ENCODE peak calls at places on chromosome 17, in four cellular contexts. One of them, this sample, is unnamed.

GRCh38 chr17:68089881-68090280 is 54.3 kb downstream of the KPNA2 start:
- DNase-seq in nephron progenitor cell: no peak
- DNase-seq in activated naive CD8-positive, alpha-beta T cell treated with anti-CD3 and anti-CD28 coated beads, Interleukin-2, amount 10 ng/mL, durations not matched to agents 7 days and 5 days: no peak
- DNase-seq in GM23248: peak
- DNase-seq in this sample: no peak

GRCh38 chr17:7559307-7560171 is 989 bp downstream of the TNFSF13 start:
- DNase-seq in nephron progenitor cell: no peak
- DNase-seq in GM23248: no peak
- DNase-seq in activated naive CD8-positive, alpha-beta T cell treated with anti-CD3 and anti-CD28 coated beads, Interleukin-2, amount 10 ng/mL, durations not matched to agents 7 days and 5 days: no peak
- DNase-seq in this sample: no peak

GRCh38 chr17:68238894-68239293 is 8.9 kb upstream of the AMZ2 start:
- DNase-seq in activated naive CD8-positive, alpha-beta T cell treated with anti-CD3 and anti-CD28 coated beads, Interleukin-2, amount 10 ng/mL, durations not matched to agents 7 days and 5 days: no peak
- DNase-seq in nephron progenitor cell: no peak
- DNase-seq in GM23248: no peak
- DNase-seq in this sample: no peak

GRCh38 chr17:17843096-17843495 is 6.3 kb upstream of the SREBF1 start:
- DNase-seq in activated naive CD8-positive, alpha-beta T cell treated with anti-CD3 and anti-CD28 coated beads, Interleukin-2, amount 10 ng/mL, durations not matched to agents 7 days and 5 days: no peak
- DNase-seq in GM23248: no peak
- DNase-seq in nephron progenitor cell: no peak
- DNase-seq in this sample: no peak

GRCh38 chr17:40606548-40607353 is 40.9 kb downstream of the SMARCE1 start:
- DNase-seq in GM23248: no peak
- DNase-seq in activated naive CD8-positive, alpha-beta T cell treated with anti-CD3 and anti-CD28 coated beads, Interleukin-2, amount 10 ng/mL, durations not matched to agents 7 days and 5 days: no peak
- DNase-seq in nephron progenitor cell: no peak
- DNase-seq in this sample: no peak

GRCh38 chr17:74874615-74875037 is 1.8 kb upstream of the FDXR start:
- DNase-seq in GM23248: no peak
- DNase-seq in nephron progenitor cell: no peak
- DNase-seq in activated naive CD8-positive, alpha-beta T cell treated with anti-CD3 and anti-CD28 coated beads, Interleukin-2, amount 10 ng/mL, durations not matched to agents 7 days and 5 days: no peak
- DNase-seq in this sample: no peak

GRCh38 chr17:27336217-27336616 is 42.3 kb downstream of the WSB1 start:
- DNase-seq in nephron progenitor cell: no peak
- DNase-seq in activated naive CD8-positive, alpha-beta T cell treated with anti-CD3 and anti-CD28 coated beads, Interleukin-2, amount 10 ng/mL, durations not matched to agents 7 days and 5 days: no peak
- DNase-seq in GM23248: no peak
- DNase-seq in this sample: no peak

GRCh38 chr17:80118601-80119270 is 17.4 kb downstream of the GAA start:
- DNase-seq in activated naive CD8-positive, alpha-beta T cell treated with anti-CD3 and anti-CD28 coated beads, Interleukin-2, amount 10 ng/mL, durations not matched to agents 7 days and 5 days: peak
- DNase-seq in nephron progenitor cell: no peak
- DNase-seq in GM23248: no peak
- DNase-seq in this sample: no peak

GRCh38 chr17:81317992-81318391 is 22.9 kb upstream of the SLC38A10 start:
- DNase-seq in activated naive CD8-positive, alpha-beta T cell treated with anti-CD3 and anti-CD28 coated beads, Interleukin-2, amount 10 ng/mL, durations not matched to agents 7 days and 5 days: no peak
- DNase-seq in GM23248: no peak
- DNase-seq in nephron progenitor cell: no peak
- DNase-seq in this sample: no peak

GRCh38 chr17:16181581-16181980 is 33.8 kb downstream of the NCOR1 start:
- DNase-seq in GM23248: no peak
- DNase-seq in nephron progenitor cell: no peak
- DNase-seq in activated naive CD8-positive, alpha-beta T cell treated with anti-CD3 and anti-CD28 coated beads, Interleukin-2, amount 10 ng/mL, durations not matched to agents 7 days and 5 days: no peak
- DNase-seq in this sample: no peak

GRCh38 chr17:44914148-44914547 is 1.2 kb downstream of the GFAP start:
- DNase-seq in nephron progenitor cell: no peak
- DNase-seq in activated naive CD8-positive, alpha-beta T cell treated with anti-CD3 and anti-CD28 coated beads, Interleukin-2, amount 10 ng/mL, durations not matched to agents 7 days and 5 days: no peak
- DNase-seq in GM23248: no peak
- DNase-seq in this sample: no peak

GRCh38 chr17:57166803-57167202 is 81.8 kb downstream of the AKAP1 start:
- DNase-seq in GM23248: no peak
- DNase-seq in activated naive CD8-positive, alpha-beta T cell treated with anti-CD3 and anti-CD28 coated beads, Interleukin-2, amount 10 ng/mL, durations not matched to agents 7 days and 5 days: no peak
- DNase-seq in nephron progenitor cell: peak
- DNase-seq in this sample: no peak

GRCh38 chr17:17849147-17849820 is 12.5 kb upstream of the SREBF1 start:
- DNase-seq in activated naive CD8-positive, alpha-beta T cell treated with anti-CD3 and anti-CD28 coated beads, Interleukin-2, amount 10 ng/mL, durations not matched to agents 7 days and 5 days: peak
- DNase-seq in GM23248: peak
- DNase-seq in nephron progenitor cell: no peak
- DNase-seq in this sample: peak

GRCh38 chr17:60665602-60666001 is 12.0 kb upstream of the BCAS3 start:
- DNase-seq in nephron progenitor cell: no peak
- DNase-seq in activated naive CD8-positive, alpha-beta T cell treated with anti-CD3 and anti-CD28 coated beads, Interleukin-2, amount 10 ng/mL, durations not matched to agents 7 days and 5 days: no peak
- DNase-seq in GM23248: no peak
- DNase-seq in this sample: no peak

GRCh38 chr17:57574040-57574513 is 171.0 kb downstream of the CCDC182 start:
- DNase-seq in activated naive CD8-positive, alpha-beta T cell treated with anti-CD3 and anti-CD28 coated beads, Interleukin-2, amount 10 ng/mL, durations not matched to agents 7 days and 5 days: no peak
- DNase-seq in nephron progenitor cell: no peak
- DNase-seq in GM23248: peak
- DNase-seq in this sample: no peak

GRCh38 chr17:50952889-50953288 is 86.7 kb upstream of the TOB1 start:
- DNase-seq in activated naive CD8-positive, alpha-beta T cell treated with anti-CD3 and anti-CD28 coated beads, Interleukin-2, amount 10 ng/mL, durations not matched to agents 7 days and 5 days: no peak
- DNase-seq in GM23248: no peak
- DNase-seq in nephron progenitor cell: no peak
- DNase-seq in this sample: no peak

GRCh38 chr17:15507896-15508295 is 40.5 kb upstream of the CDRT4 start:
- DNase-seq in nephron progenitor cell: no peak
- DNase-seq in activated naive CD8-positive, alpha-beta T cell treated with anti-CD3 and anti-CD28 coated beads, Interleukin-2, amount 10 ng/mL, durations not matched to agents 7 days and 5 days: no peak
- DNase-seq in GM23248: no peak
- DNase-seq in this sample: no peak

This sample was measured in NCI-H187 treated with DMSO at 0.1 percent for 48 hours.